ENCODE peak calls at places on chromosomes 12 and 14, in seven cellular contexts. One of them, this sample, is unnamed.

GRCh38 chr12:39287409-39287808 is 155.5 kb downstream of the KIF21A start:
- DNase-seq in neural crest cell: no peak
- DNase-seq in T-cell: no peak
- DNase-seq in left kidney: peak; percentile 22
- DNase-seq in activated T-cell treated with anti-CD3 and anti-CD28 coated beads, Interleukin-2, amount 50 U/mL, for 48 hours: no peak
- DNase-seq in kidney glomerular epithelial cell: no peak
- DNase-seq in mammary epithelial cell: no peak
- DNase-seq in this sample: no peak

GRCh38 chr12:88111074-88111652 is 30.7 kb downstream of the CEP290 start:
- DNase-seq in kidney glomerular epithelial cell: peak; percentile 45
- DNase-seq in neural crest cell: no peak
- DNase-seq in left kidney: peak; percentile 61
- DNase-seq in mammary epithelial cell: peak; percentile 48
- DNase-seq in T-cell: no peak
- DNase-seq in activated T-cell treated with anti-CD3 and anti-CD28 coated beads, Interleukin-2, amount 50 U/mL, for 48 hours: no peak
- DNase-seq in this sample: no peak

GRCh38 chr14:87600236-87600635 is 392.7 kb downstream of the GALC start:
- DNase-seq in neural crest cell: no peak
- DNase-seq in left kidney: no peak
- DNase-seq in activated T-cell treated with anti-CD3 and anti-CD28 coated beads, Interleukin-2, amount 50 U/mL, for 48 hours: no peak
- DNase-seq in mammary epithelial cell: no peak
- DNase-seq in T-cell: no peak
- DNase-seq in kidney glomerular epithelial cell: no peak
- DNase-seq in this sample: no peak

GRCh38 chr12:78698747-78699146 is 165.8 kb upstream of the SYT1 start:
- DNase-seq in activated T-cell treated with anti-CD3 and anti-CD28 coated beads, Interleukin-2, amount 50 U/mL, for 48 hours: no peak
- DNase-seq in left kidney: no peak
- DNase-seq in neural crest cell: no peak
- DNase-seq in kidney glomerular epithelial cell: peak; percentile 6
- DNase-seq in mammary epithelial cell: peak; percentile 31
- DNase-seq in T-cell: no peak
- DNase-seq in this sample: no peak

GRCh38 chr14:99055816-99056215 is 216.2 kb downstream of the BCL11B start:
- DNase-seq in T-cell: peak; percentile 42
- DNase-seq in mammary epithelial cell: no peak
- DNase-seq in left kidney: no peak
- DNase-seq in activated T-cell treated with anti-CD3 and anti-CD28 coated beads, Interleukin-2, amount 50 U/mL, for 48 hours: peak; percentile 69
- DNase-seq in neural crest cell: no peak
- DNase-seq in kidney glomerular epithelial cell: no peak
- DNase-seq in this sample: no peak

GRCh38 chr12:71591601-71592000 is 72.0 kb downstream of the ZFC3H1 start:
- DNase-seq in T-cell: no peak
- DNase-seq in left kidney: no peak
- DNase-seq in activated T-cell treated with anti-CD3 and anti-CD28 coated beads, Interleukin-2, amount 50 U/mL, for 48 hours: no peak
- DNase-seq in kidney glomerular epithelial cell: no peak
- DNase-seq in neural crest cell: no peak
- DNase-seq in mammary epithelial cell: no peak
- DNase-seq in this sample: no peak

GRCh38 chr12:102415515-102415914 is 64.8 kb downstream of the IGF1 start:
- DNase-seq in kidney glomerular epithelial cell: no peak
- DNase-seq in activated T-cell treated with anti-CD3 and anti-CD28 coated beads, Interleukin-2, amount 50 U/mL, for 48 hours: no peak
- DNase-seq in neural crest cell: no peak
- DNase-seq in mammary epithelial cell: no peak
- DNase-seq in left kidney: no peak
- DNase-seq in T-cell: no peak
- DNase-seq in this sample: no peak

GRCh38 chr12:90090929-90091651 is 382.5 kb upstream of the ATP2B1 start:
- DNase-seq in mammary epithelial cell: peak; percentile 98
- DNase-seq in neural crest cell: no peak
- DNase-seq in activated T-cell treated with anti-CD3 and anti-CD28 coated beads, Interleukin-2, amount 50 U/mL, for 48 hours: peak; percentile 39
- DNase-seq in T-cell: no peak
- DNase-seq in kidney glomerular epithelial cell: peak; percentile 76
- DNase-seq in left kidney: peak; percentile 22
- DNase-seq in this sample: peak; percentile 76

GRCh38 chr14:94386085-94387031 is 2.0 kb downstream of the SERPINA1 start:
- DNase-seq in left kidney: no peak
- DNase-seq in T-cell: no peak
- DNase-seq in activated T-cell treated with anti-CD3 and anti-CD28 coated beads, Interleukin-2, amount 50 U/mL, for 48 hours: no peak
- DNase-seq in mammary epithelial cell: no peak
- DNase-seq in neural crest cell: no peak
- DNase-seq in kidney glomerular epithelial cell: no peak
- DNase-seq in this sample: no peak

GRCh38 chr12:74365178-74365964 is 172.3 kb upstream of the ATXN7L3B start:
- DNase-seq in T-cell: no peak
- DNase-seq in activated T-cell treated with anti-CD3 and anti-CD28 coated beads, Interleukin-2, amount 50 U/mL, for 48 hours: peak; percentile 22
- DNase-seq in mammary epithelial cell: peak; percentile 34
- DNase-seq in left kidney: peak; percentile 34
- DNase-seq in kidney glomerular epithelial cell: peak; percentile 12
- DNase-seq in neural crest cell: peak; percentile 3
- DNase-seq in this sample: peak; percentile 44

GRCh38 chr14:100872241-100872640 is 31.3 kb downstream of the RTL1 start:
- DNase-seq in mammary epithelial cell: no peak
- DNase-seq in neural crest cell: no peak
- DNase-seq in left kidney: no peak
- DNase-seq in kidney glomerular epithelial cell: no peak
- DNase-seq in activated T-cell treated with anti-CD3 and anti-CD28 coated beads, Interleukin-2, amount 50 U/mL, for 48 hours: peak; percentile 20
- DNase-seq in T-cell: no peak
- DNase-seq in this sample: no peak

GRCh38 chr12:108167974-108168373 is 38.9 kb downstream of the WSCD2 start:
- DNase-seq in kidney glomerular epithelial cell: no peak
- DNase-seq in activated T-cell treated with anti-CD3 and anti-CD28 coated beads, Interleukin-2, amount 50 U/mL, for 48 hours: no peak
- DNase-seq in left kidney: no peak
- DNase-seq in T-cell: no peak
- DNase-seq in mammary epithelial cell: no peak
- DNase-seq in neural crest cell: no peak
- DNase-seq in this sample: no peak

GRCh38 chr12:51005671-51006070 is 20.5 kb downstream of the SLC11A2 start:
- DNase-seq in T-cell: no peak
- DNase-seq in left kidney: peak; percentile 67
- DNase-seq in activated T-cell treated with anti-CD3 and anti-CD28 coated beads, Interleukin-2, amount 50 U/mL, for 48 hours: no peak
- DNase-seq in neural crest cell: no peak
- DNase-seq in kidney glomerular epithelial cell: no peak
- DNase-seq in mammary epithelial cell: peak; percentile 31
- DNase-seq in this sample: peak; percentile 87

GRCh38 chr14:96587823-96588385 is 85.7 kb downstream of the PAPOLA start:
- DNase-seq in neural crest cell: no peak
- DNase-seq in T-cell: no peak
- DNase-seq in activated T-cell treated with anti-CD3 and anti-CD28 coated beads, Interleukin-2, amount 50 U/mL, for 48 hours: no peak
- DNase-seq in kidney glomerular epithelial cell: no peak
- DNase-seq in mammary epithelial cell: no peak
- DNase-seq in left kidney: no peak
- DNase-seq in this sample: no peak

GRCh38 chr12:69555461-69555860 is 29.8 kb upstream of the CCT2 start:
- DNase-seq in activated T-cell treated with anti-CD3 and anti-CD28 coated beads, Interleukin-2, amount 50 U/mL, for 48 hours: no peak
- DNase-seq in mammary epithelial cell: peak; percentile 74
- DNase-seq in neural crest cell: no peak
- DNase-seq in left kidney: no peak
- DNase-seq in T-cell: no peak
- DNase-seq in kidney glomerular epithelial cell: no peak
- DNase-seq in this sample: no peak

GRCh38 chr12:24661657-24662096 is 287.2 kb downstream of the BCAT1 start:
- DNase-seq in neural crest cell: no peak
- DNase-seq in T-cell: no peak
- DNase-seq in kidney glomerular epithelial cell: peak; percentile 54
- DNase-seq in activated T-cell treated with anti-CD3 and anti-CD28 coated beads, Interleukin-2, amount 50 U/mL, for 48 hours: no peak
- DNase-seq in left kidney: no peak
- DNase-seq in mammary epithelial cell: peak; percentile 9
- DNase-seq in this sample: no peak

GRCh38 chr14:69346710-69347109 is 51.4 kb downstream of the ERH start:
- DNase-seq in activated T-cell treated with anti-CD3 and anti-CD28 coated beads, Interleukin-2, amount 50 U/mL, for 48 hours: peak; percentile 46
- DNase-seq in kidney glomerular epithelial cell: no peak
- DNase-seq in mammary epithelial cell: no peak
- DNase-seq in neural crest cell: peak; percentile 57
- DNase-seq in T-cell: no peak
- DNase-seq in left kidney: peak; percentile 40
- DNase-seq in this sample: peak; percentile 68

GRCh38 chr12:13799574-13799973 is 181.8 kb downstream of the GRIN2B start:
- DNase-seq in neural crest cell: no peak
- DNase-seq in T-cell: no peak
- DNase-seq in activated T-cell treated with anti-CD3 and anti-CD28 coated beads, Interleukin-2, amount 50 U/mL, for 48 hours: no peak
- DNase-seq in left kidney: no peak
- DNase-seq in mammary epithelial cell: no peak
- DNase-seq in kidney glomerular epithelial cell: no peak
- DNase-seq in this sample: no peak

GRCh38 chr14:63677891-63678379 is 36.3 kb upstream of the WDR89 start:
- DNase-seq in left kidney: peak; percentile 55
- DNase-seq in activated T-cell treated with anti-CD3 and anti-CD28 coated beads, Interleukin-2, amount 50 U/mL, for 48 hours: no peak
- DNase-seq in T-cell: no peak
- DNase-seq in neural crest cell: no peak
- DNase-seq in kidney glomerular epithelial cell: no peak
- DNase-seq in mammary epithelial cell: peak; percentile 89
- DNase-seq in this sample: peak; percentile 61

GRCh38 chr12:62522984-62523383 is 56.4 kb downstream of the MON2 start:
- DNase-seq in neural crest cell: no peak
- DNase-seq in T-cell: no peak
- DNase-seq in mammary epithelial cell: no peak
- DNase-seq in kidney glomerular epithelial cell: peak; percentile 7
- DNase-seq in activated T-cell treated with anti-CD3 and anti-CD28 coated beads, Interleukin-2, amount 50 U/mL, for 48 hours: no peak
- DNase-seq in left kidney: no peak
- DNase-seq in this sample: no peak

GRCh38 chr12:7351177-7351576 is 47.3 kb downstream of the ACSM4 start:
- DNase-seq in neural crest cell: no peak
- DNase-seq in activated T-cell treated with anti-CD3 and anti-CD28 coated beads, Interleukin-2, amount 50 U/mL, for 48 hours: no peak
- DNase-seq in T-cell: no peak
- DNase-seq in mammary epithelial cell: peak; percentile 59
- DNase-seq in left kidney: no peak
- DNase-seq in kidney glomerular epithelial cell: no peak
- DNase-seq in this sample: no peak

GRCh38 chr14:101187816-101188570 is 284.5 kb upstream of the RTL1 start:
- DNase-seq in kidney glomerular epithelial cell: no peak
- DNase-seq in left kidney: no peak
- DNase-seq in mammary epithelial cell: no peak
- DNase-seq in T-cell: no peak
- DNase-seq in neural crest cell: no peak
- DNase-seq in activated T-cell treated with anti-CD3 and anti-CD28 coated beads, Interleukin-2, amount 50 U/mL, for 48 hours: no peak
- DNase-seq in this sample: no peak

GRCh38 chr12:52454411-52455201 is 2.7 kb upstream of the KRT6B start:
- DNase-seq in mammary epithelial cell: peak; percentile 82
- DNase-seq in neural crest cell: no peak
- DNase-seq in T-cell: no peak
- DNase-seq in kidney glomerular epithelial cell: no peak
- DNase-seq in activated T-cell treated with anti-CD3 and anti-CD28 coated beads, Interleukin-2, amount 50 U/mL, for 48 hours: no peak
- DNase-seq in left kidney: no peak
- DNase-seq in this sample: no peak

GRCh38 chr12:20555771-20556170 is 139.4 kb upstream of the SLCO1C1 start:
- DNase-seq in T-cell: no peak
- DNase-seq in activated T-cell treated with anti-CD3 and anti-CD28 coated beads, Interleukin-2, amount 50 U/mL, for 48 hours: no peak
- DNase-seq in kidney glomerular epithelial cell: no peak
- DNase-seq in neural crest cell: no peak
- DNase-seq in left kidney: no peak
- DNase-seq in mammary epithelial cell: no peak
- DNase-seq in this sample: no peak

GRCh38 chr14:104887623-104888488 is 22.8 kb downstream of the CEP170B start:
- DNase-seq in mammary epithelial cell: no peak
- DNase-seq in activated T-cell treated with anti-CD3 and anti-CD28 coated beads, Interleukin-2, amount 50 U/mL, for 48 hours: no peak
- DNase-seq in left kidney: no peak
- DNase-seq in kidney glomerular epithelial cell: no peak
- DNase-seq in neural crest cell: no peak
- DNase-seq in T-cell: no peak
- DNase-seq in this sample: peak; percentile 29

GRCh38 chr12:57692500-57692899 is 1.4 kb upstream of the OS9 start:
- DNase-seq in kidney glomerular epithelial cell: no peak
- DNase-seq in activated T-cell treated with anti-CD3 and anti-CD28 coated beads, Interleukin-2, amount 50 U/mL, for 48 hours: no peak
- DNase-seq in T-cell: no peak
- DNase-seq in left kidney: no peak
- DNase-seq in mammary epithelial cell: no peak
- DNase-seq in neural crest cell: no peak
- DNase-seq in this sample: no peak

GRCh38 chr14:69501362-69501964 is 16.9 kb downstream of the PLEKHD1 start:
- DNase-seq in T-cell: no peak
- DNase-seq in activated T-cell treated with anti-CD3 and anti-CD28 coated beads, Interleukin-2, amount 50 U/mL, for 48 hours: no peak
- DNase-seq in neural crest cell: no peak
- DNase-seq in mammary epithelial cell: no peak
- DNase-seq in kidney glomerular epithelial cell: no peak
- DNase-seq in left kidney: peak; percentile 27
- DNase-seq in this sample: no peak

GRCh38 chr14:100755649-100756048 is 29.0 kb downstream of the DLK1 start:
- DNase-seq in neural crest cell: no peak
- DNase-seq in mammary epithelial cell: peak; percentile 67
- DNase-seq in T-cell: no peak
- DNase-seq in left kidney: no peak
- DNase-seq in activated T-cell treated with anti-CD3 and anti-CD28 coated beads, Interleukin-2, amount 50 U/mL, for 48 hours: no peak
- DNase-seq in kidney glomerular epithelial cell: no peak
- DNase-seq in this sample: no peak

GRCh38 chr12:106918746-106919145 is 37.0 kb upstream of the TMEM263 start:
- DNase-seq in mammary epithelial cell: no peak
- DNase-seq in T-cell: no peak
- DNase-seq in left kidney: peak; percentile 82
- DNase-seq in activated T-cell treated with anti-CD3 and anti-CD28 coated beads, Interleukin-2, amount 50 U/mL, for 48 hours: no peak
- DNase-seq in neural crest cell: peak; percentile 28
- DNase-seq in kidney glomerular epithelial cell: peak; percentile 4
- DNase-seq in this sample: no peak

GRCh38 chr14:19975291-19975690 is at the start of gene OR4K15:
- DNase-seq in neural crest cell: no peak
- DNase-seq in T-cell: no peak
- DNase-seq in left kidney: no peak
- DNase-seq in activated T-cell treated with anti-CD3 and anti-CD28 coated beads, Interleukin-2, amount 50 U/mL, for 48 hours: no peak
- DNase-seq in kidney glomerular epithelial cell: no peak
- DNase-seq in mammary epithelial cell: no peak
- DNase-seq in this sample: no peak

GRCh38 chr14:63875311-63875710 is 22.5 kb downstream of the SYNE2 start:
- DNase-seq in T-cell: no peak
- DNase-seq in kidney glomerular epithelial cell: peak; percentile 93
- DNase-seq in activated T-cell treated with anti-CD3 and anti-CD28 coated beads, Interleukin-2, amount 50 U/mL, for 48 hours: no peak
- DNase-seq in mammary epithelial cell: peak; percentile 60
- DNase-seq in left kidney: no peak
- DNase-seq in neural crest cell: no peak
- DNase-seq in this sample: no peak

GRCh38 chr14:37172024-37172869 is at the start of gene SLC25A21:
- DNase-seq in kidney glomerular epithelial cell: peak; percentile 71
- DNase-seq in left kidney: peak; percentile 95
- DNase-seq in mammary epithelial cell: peak; percentile 85
- DNase-seq in neural crest cell: peak; percentile 67
- DNase-seq in activated T-cell treated with anti-CD3 and anti-CD28 coated beads, Interleukin-2, amount 50 U/mL, for 48 hours: peak; percentile 20
- DNase-seq in T-cell: no peak
- DNase-seq in this sample: peak; percentile 83

GRCh38 chr12:48105321-48105866 is 485 bp downstream of the SENP1 start:
- DNase-seq in T-cell: peak; percentile 57
- DNase-seq in left kidney: no peak
- DNase-seq in mammary epithelial cell: peak; percentile 53
- DNase-seq in neural crest cell: no peak
- DNase-seq in activated T-cell treated with anti-CD3 and anti-CD28 coated beads, Interleukin-2, amount 50 U/mL, for 48 hours: peak; percentile 68
- DNase-seq in kidney glomerular epithelial cell: no peak
- DNase-seq in this sample: no peak

GRCh38 chr12:24012528-24012927 is 63.1 kb upstream of the SOX5 start:
- DNase-seq in left kidney: peak; percentile 11
- DNase-seq in kidney glomerular epithelial cell: peak; percentile 39
- DNase-seq in activated T-cell treated with anti-CD3 and anti-CD28 coated beads, Interleukin-2, amount 50 U/mL, for 48 hours: no peak
- DNase-seq in T-cell: no peak
- DNase-seq in neural crest cell: no peak
- DNase-seq in mammary epithelial cell: no peak
- DNase-seq in this sample: peak; percentile 47

This sample was measured in Caco-2.